ENCODE peak calls at places on chromosomes 5 and 9, in nine cellular contexts. J, B, U, H, C, S, R, W and F are unnamed samples.
A peak's percentile ranks its signal among the peaks of the same experiment; 100 is the strongest.

GRCh38 chr5:172919525-172920446 is 39.4 kb upstream of the RPL26L1 start:
- DNase-seq in J (peak; percentile 100), B (no peak), U (no peak), H (no peak), C (no peak), S (no peak), R (no peak), W (no peak), F (no peak)

GRCh38 chr5:131747180-131748105 is 49.4 kb downstream of the FNIP1 start:
- DNase-seq in J (peak; percentile 62), B (no peak), U (no peak), H (peak; percentile 23), C (no peak), S (no peak), R (no peak), W (no peak), F (no peak)

GRCh38 chr5:59380350-59380951 is 513.1 kb downstream of the PDE4D start:
- DNase-seq in J (peak; percentile 99), B (no peak), U (no peak), H (peak; percentile 45), C (no peak), S (peak; percentile 39), R (no peak), W (no peak), F (no peak)

GRCh38 chr5:181138258-181138657 is 7.3 kb upstream of the OR2V1 start:
- DNase-seq in J (no peak), B (no peak), U (no peak), H (no peak), C (no peak), S (no peak), R (no peak), W (no peak), F (no peak)

GRCh38 chr5:158380661-158381060 is 521.7 kb upstream of the CLINT1 start:
- DNase-seq in J (no peak), B (no peak), U (no peak), H (no peak), C (no peak), S (no peak), R (no peak), W (no peak), F (no peak)

GRCh38 chr5:34474573-34475021 is 181.5 kb upstream of the RAI14 start:
- DNase-seq in J (peak; percentile 85), B (no peak), U (no peak), H (no peak), C (no peak), S (no peak), R (no peak), W (no peak), F (no peak)

GRCh38 chr9:19154135-19154612 is 26.9 kb upstream of the PLIN2 start:
- DNase-seq in J (peak; percentile 99), B (no peak), U (no peak), H (no peak), C (peak; percentile 78), S (peak; percentile 62), R (no peak), W (no peak), F (no peak)

GRCh38 chr5:64147849-64148441 is 17.7 kb upstream of the RNF180 start:
- DNase-seq in J (peak; percentile 70), B (peak; percentile 81), U (peak; percentile 66), H (peak; percentile 55), C (peak; percentile 55), S (peak; percentile 56), R (peak; percentile 70), W (no peak), F (peak; percentile 71)

GRCh38 chr5:111266491-111266890 is 42.3 kb downstream of the CAMK4 start:
- DNase-seq in J (no peak), B (no peak), U (no peak), H (no peak), C (no peak), S (no peak), R (no peak), W (no peak), F (no peak)

GRCh38 chr5:10689391-10690081 is 71.5 kb downstream of the DAP start:
- DNase-seq in J (peak; percentile 59), B (no peak), U (peak; percentile 56), H (peak; percentile 48), C (no peak), S (no peak), R (no peak), W (no peak), F (peak; percentile 75)

GRCh38 chr5:68285075-68285827 is 69.7 kb downstream of the PIK3R1 start:
- DNase-seq in J (no peak), B (no peak), U (no peak), H (peak; percentile 47), C (no peak), S (no peak), R (no peak), W (no peak), F (no peak)

DNA sequence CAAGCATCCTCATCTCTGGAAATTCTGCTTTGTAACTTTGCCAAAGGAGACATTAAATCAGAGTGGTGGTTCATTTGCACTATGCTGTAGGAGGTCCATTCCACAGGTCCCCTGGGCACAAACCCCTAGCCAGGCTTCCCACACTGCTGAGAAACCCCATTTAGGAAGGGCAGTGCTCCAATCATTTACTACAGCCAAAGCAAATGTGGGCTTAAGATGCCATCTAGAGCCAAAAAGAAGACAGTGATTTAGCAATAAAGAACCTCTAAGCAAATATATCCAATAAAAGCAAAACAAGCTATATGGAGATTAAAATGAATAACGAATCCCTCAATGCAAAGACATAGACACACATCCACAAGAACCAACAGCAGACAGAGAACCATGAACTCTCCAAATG is 129.0 kb upstream of the ALDH1B1 start:
- DNase-seq in J (peak; percentile 79), B (no peak), U (no peak), H (no peak), C (no peak), S (no peak), R (no peak), W (no peak), F (no peak)
- TF ChIP-seq CTCF in J (peak; percentile 67), B (peak; percentile 37), U (no peak), H (peak; percentile 33), C (no peak), S (no peak), R (no peak), W (no peak), F (no peak)

GRCh38 chr5:154461531-154461930 is 15.7 kb downstream of the SAP30L start:
- DNase-seq in J (peak; percentile 66), B (no peak), U (no peak), H (no peak), C (no peak), S (no peak), R (no peak), W (no peak), F (no peak)
- TF ChIP-seq CTCF in J (peak; percentile 60), B (no peak), U (peak; percentile 37), H (no peak), C (no peak), S (no peak), R (no peak), W (no peak), F (peak; percentile 60)

GRCh38 chr5:135185461-135186075 is 151.5 kb upstream of the PITX1 start:
- DNase-seq in J (peak; percentile 34), B (no peak), U (no peak), H (no peak), C (no peak), S (no peak), R (no peak), W (no peak), F (no peak)

GRCh38 chr5:135189024-135189423 is 155.0 kb upstream of the PITX1 start:
- DNase-seq in J (no peak), B (no peak), U (no peak), H (no peak), C (no peak), S (no peak), R (no peak), W (no peak), F (no peak)

GRCh38 chr5:135184646-135185045 is 150.6 kb upstream of the PITX1 start:
- DNase-seq in J (no peak), B (no peak), U (no peak), H (no peak), C (no peak), S (no peak), R (no peak), W (no peak), F (no peak)

GRCh38 chr5:135188233-135188909 is 154.3 kb upstream of the PITX1 start:
- DNase-seq in J (no peak), B (no peak), U (no peak), H (no peak), C (no peak), S (no peak), R (no peak), W (no peak), F (no peak)

GRCh38 chr5:135186662-135187522 is 152.9 kb upstream of the PITX1 start:
- DNase-seq in J (no peak), B (no peak), U (no peak), H (no peak), C (no peak), S (no peak), R (no peak), W (no peak), F (no peak)
- TF ChIP-seq CTCF in J (no peak), B (no peak), U (no peak), H (no peak), C (no peak), S (no peak), R (no peak), W (no peak), F (no peak)

GRCh38 chr9:127808347-127809001 is 5.8 kb downstream of the FPGS start:
- DNase-seq in J (no peak), B (no peak), U (no peak), H (no peak), C (peak; percentile 48), S (no peak), R (no peak), W (no peak), F (no peak)

GRCh38 chr9:127806871-127807270 is 4.2 kb downstream of the FPGS start:
- DNase-seq in J (no peak), B (no peak), U (no peak), H (no peak), C (no peak), S (no peak), R (no peak), W (no peak), F (no peak)

GRCh38 chr9:127802576-127803443 is at the start of gene FPGS:
- DNase-seq in J (peak; percentile 83), B (peak; percentile 97), U (peak; percentile 78), H (peak; percentile 99), C (peak; percentile 86), S (peak; percentile 89), R (peak; percentile 95), W (peak; percentile 78), F (peak; percentile 83)

GRCh38 chr9:127803507-127804352 is 1.0 kb downstream of the FPGS start:
- DNase-seq in J (no peak), B (peak; percentile 83), U (no peak), H (no peak), C (no peak), S (peak; percentile 52), R (peak; percentile 83), W (no peak), F (no peak)

DNA sequence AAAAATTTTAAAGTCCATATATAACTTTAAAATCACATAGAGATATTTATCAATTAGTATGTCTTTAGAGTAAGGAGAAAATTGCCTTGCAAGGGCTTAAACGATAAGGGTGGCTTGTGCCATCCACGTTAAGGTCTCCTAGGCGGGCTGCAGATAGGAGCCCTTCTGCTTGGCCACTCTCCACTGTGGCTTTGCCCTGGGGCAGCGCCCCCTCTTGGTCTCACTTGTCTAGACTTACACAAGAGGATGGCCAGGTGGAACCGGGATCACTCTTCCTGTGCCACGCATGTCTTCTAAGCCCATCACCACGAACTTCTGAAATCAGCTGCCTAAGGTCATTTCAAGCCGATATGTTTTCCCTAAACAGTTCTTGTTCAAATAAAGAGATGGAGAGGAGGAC is 2.9 kb downstream of the FPGS start:
- DNase-seq in J (peak; percentile 49), B (no peak), U (peak; percentile 83), H (no peak), C (no peak), S (no peak), R (no peak), W (no peak), F (peak; percentile 70)
- TF ChIP-seq CTCF in J (peak; percentile 68), B (no peak), U (peak; percentile 51), H (no peak), C (no peak), S (no peak), R (no peak), W (no peak), F (peak; percentile 19)